ENCODE peak calls at places on chromosomes 1 and 21, in five cellular contexts. L is H7; Q is CD8-positive, alpha-beta T cell; P is astrocyte of the cerebellum; F is psoas muscle. V is an unnamed sample.

GRCh38 chr1:18866314-18866713 is 6.9 kb upstream of the TAS1R2 start:
- DNase-seq in Q (no peak), L (no peak), F (no peak), P (no peak), V (no peak)

GRCh38 chr21:46552274-46552673 is 52.6 kb downstream of the S100B start:
- DNase-seq in L (no peak), P (no peak), F (no peak), Q (no peak), V (no peak)

GRCh38 chr1:243786546-243786945 is 63.5 kb downstream of the AKT3 start:
- DNase-seq in Q (no peak), F (no peak), L (no peak), P (no peak), V (no peak)

GRCh38 chr1:113109908-113110554 is 37.0 kb downstream of the LRIG2 start:
- DNase-seq in P (peak), L (no peak), F (peak), Q (no peak), V (no peak)

GRCh38 chr1:181483084-181483559 is at the start of gene CACNA1E:
- DNase-seq in P (no peak), Q (no peak), L (peak), F (no peak), V (no peak)

GRCh38 chr1:212686069-212686468 is 13.6 kb downstream of the BATF3 start:
- DNase-seq in P (no peak), F (no peak), L (no peak), Q (no peak), V (no peak)

GRCh38 chr1:203176273-203176672 is 647 bp upstream of the MYBPH start:
- DNase-seq in P (no peak), L (peak), F (no peak), Q (no peak), V (no peak)

GRCh38 chr1:205687242-205687641 is 6.9 kb upstream of the SLC45A3 start:
- DNase-seq in L (peak), Q (no peak), P (no peak), F (no peak), V (no peak)

GRCh38 chr1:178150610-178151009 is 56.7 kb downstream of the RASAL2 start:
- DNase-seq in Q (no peak), L (no peak), F (no peak), P (no peak), V (no peak)

GRCh38 chr1:7674972-7675371 is 96.1 kb upstream of the VAMP3 start:
- DNase-seq in F (no peak), L (no peak), Q (no peak), P (no peak), V (no peak)

GRCh38 chr1:172380441-172381244 is 39.8 kb upstream of the C1orf105 start:
- DNase-seq in L (no peak), F (no peak), P (no peak), Q (no peak), V (peak)

DNA sequence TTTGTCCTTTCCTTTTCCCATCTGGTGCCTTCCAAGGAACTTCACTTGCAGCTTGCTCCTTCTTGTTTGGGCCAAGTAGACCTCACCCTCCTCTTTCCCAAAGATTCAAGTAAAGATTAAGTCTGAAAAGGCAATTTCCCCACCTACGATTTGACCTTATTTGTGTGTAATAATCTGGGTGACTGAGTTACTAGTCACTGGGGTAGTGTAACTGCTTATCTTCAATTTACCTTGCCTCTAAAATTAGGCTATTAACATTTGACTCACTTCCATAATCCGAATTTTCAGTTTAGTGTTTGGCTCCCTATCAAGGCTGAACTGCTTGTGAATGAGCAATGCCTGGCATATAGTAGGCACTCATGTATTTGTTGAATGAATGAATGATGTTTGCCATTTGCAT is 59.6 kb downstream of the PLA2G4A start:
- DNase-seq in Q (no peak), P (no peak), F (no peak), L (no peak), V (no peak)
- H3K4me3 ChIP-seq in Q (no peak), P (no peak), F (no peak), L (no peak), V (no peak)

GRCh38 chr1:47191940-47192457 is 2.2 kb upstream of the PDZK1IP1 start:
- DNase-seq in F (no peak), P (no peak), Q (no peak), L (peak), V (no peak)

GRCh38 chr1:47188901-47189785 is 693 bp downstream of the PDZK1IP1 start:
- DNase-seq in F (no peak), P (no peak), Q (no peak), L (no peak), V (no peak)

GRCh38 chr1:47192458-47193384 is 2.9 kb upstream of the PDZK1IP1 start:
- DNase-seq in L (peak), Q (peak), F (peak), P (peak), V (peak)

GRCh38 chr1:47189844-47190562 is at the start of gene PDZK1IP1:
- DNase-seq in F (peak), P (no peak), L (peak), Q (no peak), V (no peak)

GRCh38 chr1:47190807-47191206 is 971 bp upstream of the PDZK1IP1 start:
- DNase-seq in Q (no peak), L (no peak), P (no peak), F (no peak), V (no peak)
- H3K4me3 ChIP-seq in Q (no peak), L (no peak), P (no peak), F (no peak), V (no peak)

GRCh38 chr21:45248893-45249381 is 38.8 kb downstream of the POFUT2 start:
- DNase-seq in L (peak), P (no peak), F (no peak), Q (no peak), V (no peak)
- H3K4me3 ChIP-seq in L (no peak), P (peak), F (no peak), Q (no peak), V (no peak)

DNA sequence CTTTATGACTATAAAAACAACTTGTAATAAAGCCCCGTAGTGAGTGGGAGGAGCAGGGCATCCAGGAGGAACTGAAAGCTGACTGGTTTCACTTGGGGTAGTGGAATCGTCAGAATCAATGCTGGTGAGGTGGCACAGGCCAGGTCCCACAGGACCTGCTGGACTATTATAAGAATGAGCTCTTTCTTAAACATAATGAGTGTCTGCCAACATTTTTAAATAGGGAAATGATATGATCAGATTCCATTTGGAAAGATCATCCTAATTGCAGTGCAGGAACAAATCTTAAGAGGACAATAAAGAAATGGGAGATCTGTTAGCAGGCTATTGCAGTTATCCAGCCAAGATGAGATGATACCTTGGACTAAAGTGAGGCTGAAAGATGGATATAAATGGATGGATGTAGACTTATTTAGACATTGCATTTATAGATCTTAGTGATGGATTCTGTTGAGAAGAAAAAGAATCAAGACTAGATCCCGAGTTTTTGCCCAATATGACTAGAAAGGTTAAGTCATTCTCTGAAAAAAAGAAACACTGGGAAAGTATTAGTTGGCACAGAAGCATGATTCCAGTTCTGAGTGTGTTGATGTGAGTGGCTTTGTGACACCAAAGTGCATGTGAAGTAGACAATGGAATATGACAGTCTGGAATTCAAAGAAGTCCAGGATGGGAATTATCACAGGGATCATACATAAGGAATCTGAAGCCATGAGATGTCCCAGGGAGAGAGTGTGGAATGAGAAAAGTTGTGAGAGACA is 153.3 kb upstream of the SGIP1 start:
- DNase-seq in P (no peak), L (no peak), F (no peak), Q (no peak), V (peak)
- H3K4me3 ChIP-seq in P (no peak), L (no peak), F (no peak), Q (no peak), V (peak)

GRCh38 chr1:9653783-9654517 is 2.4 kb downstream of the PIK3CD start:
- DNase-seq in Q (no peak), F (no peak), L (no peak), P (no peak), V (no peak)
- H3K4me3 ChIP-seq in Q (peak), F (no peak), L (no peak), P (no peak), V (peak)

GRCh38 chr1:43994071-43994470 is 2.7 kb downstream of the CCDC24 start:
- DNase-seq in Q (no peak), L (no peak), F (no peak), P (no peak), V (no peak)

GRCh38 chr1:43993206-43993914 is 2.0 kb downstream of the CCDC24 start:
- DNase-seq in L (no peak), Q (no peak), F (no peak), P (no peak), V (no peak)

GRCh38 chr1:43991476-43992231 is at the start of gene CCDC24:
- DNase-seq in L (peak), Q (peak), P (peak), F (peak), V (no peak)

GRCh38 chr1:43991200-43991475 is 261 bp upstream of the CCDC24 start:
- DNase-seq in P (no peak), F (no peak), L (no peak), Q (no peak), V (no peak)

GRCh38 chr1:43992232-43992995 is 1.0 kb downstream of the CCDC24 start:
- DNase-seq in P (no peak), Q (no peak), F (no peak), L (no peak), V (no peak)
- H3K4me3 ChIP-seq in P (peak), Q (peak), F (peak), L (peak), V (peak)

GRCh38 chr1:156624814-156625435 is 5.7 kb downstream of the HAPLN2 start:
- DNase-seq in P (no peak), L (peak), Q (no peak), F (no peak), V (no peak)

GRCh38 chr1:156626079-156626438 is 6.8 kb downstream of the HAPLN2 start:
- DNase-seq in L (no peak), Q (no peak), F (no peak), P (no peak), V (no peak)

GRCh38 chr1:156627313-156627880 is 8.2 kb downstream of the HAPLN2 start:
- DNase-seq in Q (no peak), F (no peak), L (peak), P (no peak), V (no peak)

GRCh38 chr1:156623946-156624813 is 5.0 kb downstream of the HAPLN2 start:
- DNase-seq in F (peak), L (peak), Q (no peak), P (no peak), V (no peak)

DNA sequence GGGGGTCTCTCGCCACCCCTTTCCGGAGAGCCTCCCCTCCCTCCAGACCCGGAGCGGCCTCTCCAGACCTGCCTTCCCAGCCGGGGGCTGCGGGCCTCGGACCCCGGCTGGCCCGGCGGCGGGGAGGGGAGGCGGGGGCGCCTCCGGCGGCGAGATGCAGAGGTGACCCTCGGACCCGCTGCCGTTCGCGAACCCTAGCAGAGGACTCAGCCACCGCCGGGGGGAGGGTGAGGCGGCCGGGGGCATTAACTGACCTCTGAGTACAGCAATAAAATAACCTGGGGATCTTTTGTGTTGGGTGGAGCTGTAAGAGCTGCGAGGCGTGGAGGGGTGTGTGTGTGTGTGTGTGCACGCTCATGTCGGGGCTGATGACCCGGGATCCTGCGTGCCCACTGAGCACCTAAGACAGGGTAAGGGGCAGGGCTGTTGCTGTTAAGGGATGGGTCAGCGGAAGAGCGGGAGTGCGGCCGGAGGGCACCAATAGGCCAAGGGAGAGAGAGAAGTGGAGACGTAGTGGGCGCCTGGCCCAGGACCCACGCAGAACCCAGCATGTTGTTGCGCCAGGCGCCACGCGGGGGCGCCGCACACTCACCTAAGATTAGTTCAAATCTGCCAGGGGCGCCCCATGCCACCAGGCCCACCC is 6.3 kb downstream of the HAPLN2 start:
- DNase-seq in P (no peak), F (peak), Q (peak), L (peak), V (no peak)
- H3K4me3 ChIP-seq in P (no peak), F (peak), Q (peak), L (peak), V (no peak)

GRCh38 chr1:193118194-193118593 is 3.6 kb upstream of the CDC73 start:
- DNase-seq in P (no peak), Q (no peak), L (no peak), F (no peak), V (no peak)

GRCh38 chr1:193123751-193124150 is 1.9 kb downstream of the CDC73 start:
- DNase-seq in L (no peak), F (no peak), Q (no peak), P (no peak), V (no peak)

GRCh38 chr1:193118803-193119730 is 2.8 kb upstream of the CDC73 start:
- DNase-seq in P (no peak), F (no peak), L (no peak), Q (no peak), V (no peak)

GRCh38 chr1:193121616-193122593 is at the start of gene CDC73:
- DNase-seq in L (peak), F (peak), Q (peak), P (peak), V (peak)

GRCh38 chr1:193120604-193121166 is 1.1 kb upstream of the CDC73 start:
- DNase-seq in Q (no peak), L (no peak), F (no peak), P (no peak), V (no peak)
- H3K4me3 ChIP-seq in Q (no peak), L (peak), F (peak), P (peak), V (no peak)

GRCh38 chr1:225366552-225366951 is 61.3 kb downstream of the LBR start:
- DNase-seq in F (no peak), L (no peak), P (no peak), Q (no peak), V (no peak)
- H3K4me3 ChIP-seq in F (no peak), L (no peak), P (no peak), Q (no peak), V (no peak)

V was measured in GM12864.